ENCODE peak calls at places on chromosomes 6 and 20, in nine cellular contexts. J is ascending aorta, W is psoas muscle, L is body of pancreas, B is spleen, C is cardiac fibroblast, F is choroid plexus epithelial cell, Q is brain microvascular endothelial cell, N is upper lobe of right lung. S is an unnamed sample.

GRCh38 chr6:153872946-153873345 is 166.1 kb upstream of the OPRM1 start:
- DNase-seq in J (no peak), W (no peak), L (no peak), B (no peak), C (no peak), F (no peak), Q (no peak), N (no peak), S (peak; percentile 62)

GRCh38 chr20:49894073-49894470 is 21.3 kb downstream of the SPATA2 start:
- DNase-seq in J (no peak), W (no peak), L (no peak), B (no peak), C (no peak), F (no peak), Q (no peak), N (no peak), S (no peak)

GRCh38 chr6:69796081-69796626 is 656 bp downstream of the LMBRD1 start:
- DNase-seq in J (no peak), W (no peak), L (peak; percentile 71), B (no peak), C (peak; percentile 48), F (peak; percentile 66), Q (peak; percentile 43), N (no peak), S (peak; percentile 45)

GRCh38 chr20:13259921-13260320 is 38.8 kb downstream of the ISM1 start:
- DNase-seq in J (no peak), W (no peak), L (peak; percentile 77), B (no peak), C (no peak), F (no peak), Q (no peak), N (no peak), S (no peak)

GRCh38 chr6:110681543-110682459 is 133.5 kb downstream of the CDK19 start:
- DNase-seq in J (no peak), W (no peak), L (no peak), B (no peak), C (no peak), F (peak; percentile 14), Q (no peak), N (no peak), S (no peak)

GRCh38 chr20:4104842-4105241 is 89.5 kb upstream of the RNF24 start:
- DNase-seq in J (no peak), W (no peak), L (no peak), B (no peak), C (no peak), F (no peak), Q (no peak), N (no peak), S (no peak)

GRCh38 chr6:107679457-107679856 is 144.7 kb downstream of the SCML4 start:
- DNase-seq in J (no peak), W (no peak), L (no peak), B (no peak), C (peak; percentile 78), F (peak; percentile 86), Q (peak; percentile 76), N (no peak), S (no peak)

GRCh38 chr20:32893878-32894483 is 35.3 kb downstream of the EFCAB8 start:
- DNase-seq in J (no peak), W (no peak), L (peak; percentile 16), B (no peak), C (peak; percentile 11), F (peak; percentile 63), Q (peak; percentile 13), N (no peak), S (no peak)

GRCh38 chr20:46583411-46584214 is 33.2 kb upstream of the OCSTAMP start:
- DNase-seq in J (no peak), W (no peak), L (no peak), B (no peak), C (no peak), F (no peak), Q (no peak), N (no peak), S (no peak)

GRCh38 chr6:89242574-89243330 is 25.6 kb upstream of the GABRR1 start:
- DNase-seq in J (no peak), W (no peak), L (no peak), B (no peak), C (peak; percentile 77), F (peak; percentile 81), Q (peak; percentile 24), N (no peak), S (no peak)

GRCh38 chr20:24952376-24953203 is 3.5 kb downstream of the CST7 start:
- DNase-seq in J (no peak), W (no peak), L (peak; percentile 12), B (peak; percentile 79), C (no peak), F (no peak), Q (no peak), N (peak; percentile 61), S (no peak)

GRCh38 chr6:165646484-165646883 is 16.6 kb downstream of the PDE10A start:
- DNase-seq in J (no peak), W (no peak), L (no peak), B (no peak), C (no peak), F (no peak), Q (no peak), N (no peak), S (no peak)

GRCh38 chr6:4480788-4481725 is 295.1 kb upstream of the CDYL start:
- DNase-seq in J (no peak), W (no peak), L (no peak), B (no peak), C (peak; percentile 22), F (peak; percentile 64), Q (no peak), N (no peak), S (no peak)

GRCh38 chr6:145539831-145540230 is 195.5 kb downstream of the EPM2A start:
- DNase-seq in J (no peak), W (peak; percentile 28), L (no peak), B (no peak), C (no peak), F (peak; percentile 48), Q (no peak), N (no peak), S (no peak)

GRCh38 chr6:31940256-31940664 is 5.6 kb upstream of the CFB start:
- DNase-seq in J (no peak), W (no peak), L (no peak), B (peak; percentile 9), C (no peak), F (peak; percentile 52), Q (peak; percentile 22), N (no peak), S (peak; percentile 12)

GRCh38 chr6:143125455-143125854 is 64.8 kb downstream of the AIG1 start:
- DNase-seq in J (no peak), W (no peak), L (no peak), B (no peak), C (no peak), F (peak; percentile 50), Q (peak; percentile 65), N (no peak), S (no peak)

DNA sequence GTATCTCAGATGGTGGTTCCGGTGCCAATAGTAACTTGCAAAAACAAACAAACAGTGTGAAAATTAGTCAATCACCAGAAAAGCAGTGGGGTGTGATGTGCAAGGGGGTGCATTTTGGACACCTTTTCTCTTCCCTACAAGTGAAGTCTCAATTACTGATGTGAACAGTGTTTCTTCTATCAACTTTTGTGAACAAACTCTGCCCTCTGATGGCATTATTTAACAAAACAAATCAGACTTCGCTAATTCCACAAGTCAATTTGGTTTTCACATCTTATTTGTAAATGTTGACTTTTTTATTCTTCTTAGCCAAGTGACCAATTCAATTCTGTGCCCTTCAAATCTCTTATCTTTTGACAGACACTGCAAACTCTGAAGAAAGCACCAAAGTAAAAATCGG is 212.2 kb downstream of the UST start:
- DNase-seq in J (no peak), W (no peak), L (no peak), B (no peak), C (no peak), F (no peak), Q (no peak), N (no peak), S (no peak)
- H3K4me3 ChIP-seq in J (no peak overlapping the region), W (no peak overlapping the region), L (no peak overlapping the region), B (no peak overlapping the region), C (no peak overlapping the region), F (no peak overlapping the region), Q (no peak overlapping the region), N (no peak overlapping the region), S (no peak overlapping the region)

GRCh38 chr20:57438552-57438951 is 47.4 kb downstream of the RBM38 start:
- DNase-seq in J (no peak), W (peak; percentile 48), L (no peak), B (peak; percentile 71), C (no peak), F (no peak), Q (no peak), N (no peak), S (no peak)
- TF ChIP-seq CTCF in J (no peak), W (no peak), L (no peak), B (no peak), C (no peak), F (no peak), Q (no peak), N (no peak), S (no peak)

DNA sequence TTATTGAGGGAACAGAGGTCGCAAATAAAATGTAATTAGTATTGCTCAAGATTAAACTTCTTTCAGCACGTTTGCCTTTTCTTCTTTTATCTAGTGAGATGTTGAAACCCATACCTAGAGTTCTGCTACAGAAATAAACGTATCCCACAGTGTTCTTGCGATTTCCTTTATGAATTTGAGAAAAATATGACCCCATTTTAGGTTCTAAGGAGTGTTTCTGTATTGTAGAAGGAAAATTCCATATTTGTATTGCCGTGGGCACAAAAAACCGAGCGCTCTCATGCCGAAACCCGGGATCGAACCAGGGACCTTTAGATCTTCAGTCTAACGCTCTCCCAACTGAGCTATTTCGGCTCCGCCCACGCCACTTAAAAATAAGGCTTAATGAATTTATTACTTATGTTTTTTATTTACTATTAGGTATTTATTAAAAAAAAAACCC is 23.7 kb downstream of the ZNF311 start:
- DNase-seq in J (no peak), W (peak; percentile 68), L (peak; percentile 80), B (peak; percentile 76), C (peak; percentile 76), F (peak; percentile 73), Q (peak; percentile 47), N (no peak), S (no peak)
- H3K4me3 ChIP-seq in J (peak overlapping the region; percentile 64), W (peak overlapping the region; percentile 80), L (peak overlapping the region; percentile 10), B (peak overlapping the region; percentile 77), C (peak overlapping the region; percentile 69), F (peak overlapping the region; percentile 81), Q (peak overlapping the region; percentile 76), N (peak overlapping the region; percentile 83), S (peak overlapping the region; percentile 46)

GRCh38 chr6:66496659-66497058 is 789.6 kb upstream of the EYS start:
- DNase-seq in J (no peak), W (no peak), L (no peak), B (no peak), C (no peak), F (peak; percentile 39), Q (no peak), N (no peak), S (no peak)
- TF ChIP-seq CTCF in J (no peak), W (no peak), L (no peak), B (no peak), C (no peak), F (peak; percentile 51), Q (peak; percentile 45), N (peak; percentile 34), S (peak; percentile 12)

GRCh38 chr6:134295953-134296553 is 21.9 kb downstream of the SGK1 start:
- DNase-seq in J (no peak), W (no peak), L (no peak), B (no peak), C (peak; percentile 99), F (peak; percentile 100), Q (peak; percentile 100), N (no peak), S (peak; percentile 85)
- H3K4me3 ChIP-seq in J (no peak overlapping the region), W (no peak overlapping the region), L (no peak overlapping the region), B (peak overlapping the region; percentile 57), C (no peak overlapping the region), F (no peak overlapping the region), Q (no peak overlapping the region), N (no peak overlapping the region), S (no peak overlapping the region)

GRCh38 chr20:17806739-17807441 is 107.1 kb downstream of the BANF2 start:
- DNase-seq in J (no peak), W (peak; percentile 82), L (peak; percentile 96), B (no peak), C (peak; percentile 97), F (peak; percentile 95), Q (peak; percentile 58), N (no peak), S (no peak)
- TF ChIP-seq CTCF in J (no peak), W (no peak), L (no peak), B (no peak), C (no peak), F (peak; percentile 24), Q (no peak), N (no peak), S (no peak)